ENCODE peak calls at places on chromosome 1, in nine cellular contexts. Q is ascending aorta, G is fibroblast of pulmonary artery, Z is BJ, B is GM12865, P is stomach, S is epithelial cell of esophagus, Y is omental fat pad, X is uterus. L is an unnamed sample.

GRCh38 chr1:157520386-157520935 is 31.9 kb downstream of the FCRL5 start:
- DNase-seq in Q (no peak), G (no peak), Z (no peak), B (no peak), P (no peak), S (no peak), Y (no peak), X (no peak), L (no peak)

GRCh38 chr1:13965770-13966398 is 265.9 kb downstream of the PRDM2 start:
- DNase-seq in Q (no peak), G (peak), Z (no peak), B (peak), P (peak), S (peak), Y (no peak), X (peak), L (no peak)

GRCh38 chr1:24294228-24294672 is 24.9 kb upstream of the GRHL3 start:
- DNase-seq in Q (no peak), G (peak), Z (peak), B (no peak), P (no peak), S (peak), Y (no peak), X (peak), L (peak)

GRCh38 chr1:10830961-10831669 is 34.7 kb upstream of the CASZ1 start:
- DNase-seq in Q (no peak), G (no peak), Z (no peak), B (no peak), P (no peak), S (peak), Y (no peak), X (no peak), L (no peak)

GRCh38 chr1:151867785-151868403 is 14.4 kb upstream of the THEM5 start:
- DNase-seq in Q (no peak), G (peak), Z (no peak), B (no peak), P (no peak), S (peak), Y (no peak), X (no peak), L (no peak)

GRCh38 chr1:172252296-172252695 is 168.2 kb upstream of the C1orf105 start:
- DNase-seq in Q (no peak), G (peak), Z (no peak), B (no peak), P (no peak), S (no peak), Y (no peak), X (no peak), L (no peak)

GRCh38 chr1:149940427-149940826 is 3.7 kb upstream of the MTMR11 start:
- DNase-seq in Q (no peak), G (no peak), Z (no peak), B (no peak), P (no peak), S (no peak), Y (no peak), X (no peak), L (no peak)

GRCh38 chr1:172266528-172267174 is 153.8 kb upstream of the C1orf105 start:
- DNase-seq in Q (no peak), G (no peak), Z (no peak), B (no peak), P (no peak), S (peak), Y (no peak), X (no peak), L (no peak)

GRCh38 chr1:24621121-24621520 is 22.0 kb upstream of the SRRM1 start:
- DNase-seq in Q (no peak), G (no peak), Z (no peak), B (no peak), P (no peak), S (no peak), Y (no peak), X (no peak), L (no peak)

GRCh38 chr1:33466159-33466558 is 6.3 kb upstream of the ZSCAN20 start:
- DNase-seq in Q (no peak), G (no peak), Z (no peak), B (no peak), P (no peak), S (no peak), Y (no peak), X (no peak), L (no peak)

GRCh38 chr1:23592209-23592905 is 33.1 kb upstream of the ID3 start:
- DNase-seq in Q (no peak), G (no peak), Z (no peak), B (peak), P (no peak), S (peak), Y (no peak), X (no peak), L (no peak)

DNA sequence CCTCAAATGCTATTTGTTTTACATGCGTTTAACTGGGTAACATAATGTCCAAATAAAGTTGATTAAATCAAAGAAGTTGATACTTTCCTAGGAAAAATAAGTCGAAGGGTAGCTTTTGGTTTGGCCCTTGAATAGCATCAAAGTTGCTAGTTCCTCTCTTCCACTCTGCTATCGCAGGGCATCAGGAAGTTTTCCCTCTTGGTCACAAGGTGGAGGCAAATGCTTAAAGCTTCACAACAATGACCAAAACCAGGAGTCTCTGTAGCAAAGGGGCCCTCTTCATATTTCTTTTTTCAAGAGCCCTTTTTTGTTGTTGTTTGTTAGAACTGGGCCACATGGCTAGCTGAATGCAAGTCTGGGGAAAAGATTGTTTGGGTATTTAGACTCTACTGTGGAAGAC is 668.4 kb downstream of the KCNT2 start:
- DNase-seq in Q (no peak), G (peak), Z (no peak), B (no peak), P (no peak), S (peak), Y (no peak), X (no peak), L (no peak)
- TF ChIP-seq CTCF in Q (no peak), G (no peak), Z (peak), B (peak), P (no peak), S (peak), Y (no peak), X (no peak), L (no peak)

GRCh38 chr1:85344256-85344694 is 67.8 kb upstream of the BCL10 start:
- DNase-seq in Q (no peak), G (peak), Z (no peak), B (peak), P (peak), S (peak), Y (no peak), X (no peak), L (no peak)
- TF ChIP-seq CTCF in Q (peak), G (peak), Z (peak), B (no peak), P (no peak), S (peak), Y (no peak), X (peak), L (peak)

GRCh38 chr1:175075572-175076568 is 8.2 kb downstream of the TNN start:
- DNase-seq in Q (no peak), G (no peak), Z (no peak), B (peak), P (no peak), S (no peak), Y (no peak), X (no peak), L (no peak)
- TF ChIP-seq CTCF in Q (no peak), G (no peak), Z (no peak), B (no peak), P (no peak), S (no peak), Y (no peak), X (no peak), L (no peak)

GRCh38 chr1:205858141-205858961 is 8.4 kb upstream of the PM20D1 start:
- DNase-seq in Q (no peak), G (no peak), Z (no peak), B (peak), P (no peak), S (no peak), Y (no peak), X (no peak), L (no peak)
- TF ChIP-seq CTCF in Q (no peak), G (no peak), Z (no peak), B (no peak), P (no peak), S (no peak), Y (no peak), X (no peak), L (no peak)